ENCODE peak calls at places on chromosomes 2 and 18, in four cellular contexts. One of them, this sample, is unnamed.

GRCh38 chr2:64792310-64792709 is 138.6 kb upstream of the SERTAD2 start:
- DNase-seq in foreskin keratinocyte: no peak
- DNase-seq in psoas muscle: no peak
- DNase-seq in mesendoderm: no peak
- DNase-seq in this sample: no peak

GRCh38 chr2:211812587-211812986 is 726.0 kb downstream of the ERBB4 start:
- DNase-seq in mesendoderm: peak
- DNase-seq in foreskin keratinocyte: no peak
- DNase-seq in psoas muscle: no peak
- DNase-seq in this sample: no peak

GRCh38 chr2:238910751-238911351 is 63.0 kb downstream of the TWIST2 start:
- DNase-seq in psoas muscle: no peak
- DNase-seq in mesendoderm: no peak
- DNase-seq in foreskin keratinocyte: peak
- DNase-seq in this sample: no peak

GRCh38 chr2:212032032-212032431 is 506.6 kb downstream of the ERBB4 start:
- DNase-seq in psoas muscle: no peak
- DNase-seq in foreskin keratinocyte: peak
- DNase-seq in mesendoderm: no peak
- DNase-seq in this sample: no peak

GRCh38 chr18:2970762-2971659 is 41.9 kb downstream of the LPIN2 start:
- DNase-seq in mesendoderm: no peak
- DNase-seq in psoas muscle: no peak
- DNase-seq in foreskin keratinocyte: no peak
- DNase-seq in this sample: peak

GRCh38 chr2:76491503-76491902 is 780.8 kb upstream of the GCFC2 start:
- DNase-seq in foreskin keratinocyte: no peak
- DNase-seq in psoas muscle: no peak
- DNase-seq in mesendoderm: no peak
- DNase-seq in this sample: no peak

GRCh38 chr2:193895226-193895625 is 1700.5 kb upstream of the TMEFF2 start:
- DNase-seq in mesendoderm: peak
- DNase-seq in foreskin keratinocyte: peak
- DNase-seq in psoas muscle: no peak
- DNase-seq in this sample: no peak

GRCh38 chr2:229454934-229455631 is 184.0 kb upstream of the PID1 start:
- DNase-seq in foreskin keratinocyte: peak
- DNase-seq in psoas muscle: no peak
- DNase-seq in mesendoderm: no peak
- DNase-seq in this sample: no peak

GRCh38 chr2:51581636-51582267 is 549.8 kb upstream of the NRXN1 start:
- DNase-seq in foreskin keratinocyte: no peak
- DNase-seq in psoas muscle: no peak
- DNase-seq in mesendoderm: peak
- DNase-seq in this sample: peak

GRCh38 chr18:57813245-57813644 is 10.1 kb upstream of the ATP8B1 start:
- DNase-seq in foreskin keratinocyte: peak
- DNase-seq in mesendoderm: peak
- DNase-seq in psoas muscle: no peak
- DNase-seq in this sample: no peak

GRCh38 chr2:10412380-10412779 is 35.7 kb downstream of the ODC1 start:
- DNase-seq in foreskin keratinocyte: no peak
- DNase-seq in mesendoderm: peak
- DNase-seq in psoas muscle: no peak
- DNase-seq in this sample: no peak

GRCh38 chr2:26724004-26724750 is 31.7 kb downstream of the KCNK3 start:
- DNase-seq in mesendoderm: no peak
- DNase-seq in psoas muscle: peak
- DNase-seq in foreskin keratinocyte: no peak
- DNase-seq in this sample: no peak

GRCh38 chr2:121015971-121016485 is 269.0 kb downstream of the TFCP2L1 start:
- DNase-seq in foreskin keratinocyte: no peak
- DNase-seq in mesendoderm: no peak
- DNase-seq in psoas muscle: no peak
- DNase-seq in this sample: no peak

GRCh38 chr2:81195017-81195773 is 890.6 kb upstream of the LRRTM1 start:
- DNase-seq in psoas muscle: no peak
- DNase-seq in mesendoderm: no peak
- DNase-seq in foreskin keratinocyte: no peak
- DNase-seq in this sample: peak

GRCh38 chr2:219514196-219514761 is at the start of gene ASIC4:
- DNase-seq in mesendoderm: no peak
- DNase-seq in psoas muscle: no peak
- DNase-seq in foreskin keratinocyte: no peak
- DNase-seq in this sample: no peak

GRCh38 chr2:218472980-218473379 is 54.1 kb downstream of the VIL1 start:
- DNase-seq in psoas muscle: no peak
- DNase-seq in foreskin keratinocyte: no peak
- DNase-seq in mesendoderm: no peak
- DNase-seq in this sample: no peak

GRCh38 chr2:216626875-216627245 is 6.4 kb upstream of the IGFBP2 start:
- DNase-seq in mesendoderm: no peak
- DNase-seq in foreskin keratinocyte: no peak
- DNase-seq in psoas muscle: no peak
- DNase-seq in this sample: no peak

GRCh38 chr2:181231886-181232644 is 225.1 kb upstream of the ITGA4 start:
- DNase-seq in psoas muscle: no peak
- DNase-seq in foreskin keratinocyte: no peak
- DNase-seq in mesendoderm: no peak
- DNase-seq in this sample: no peak

GRCh38 chr2:234694244-234695013 is 197.5 kb upstream of the ARL4C start:
- DNase-seq in mesendoderm: peak
- DNase-seq in foreskin keratinocyte: no peak
- DNase-seq in psoas muscle: no peak
- DNase-seq in this sample: no peak

GRCh38 chr2:215431290-215431689 is 4.6 kb downstream of the FN1 start:
- DNase-seq in psoas muscle: no peak
- DNase-seq in mesendoderm: no peak
- DNase-seq in foreskin keratinocyte: no peak
- DNase-seq in this sample: no peak

GRCh38 chr2:128421861-128422311 is 103.2 kb upstream of the HS6ST1 start:
- DNase-seq in mesendoderm: no peak
- DNase-seq in psoas muscle: no peak
- DNase-seq in foreskin keratinocyte: no peak
- DNase-seq in this sample: no peak

GRCh38 chr18:25516747-25517498 is 165.0 kb upstream of the ZNF521 start:
- DNase-seq in psoas muscle: no peak
- DNase-seq in mesendoderm: peak
- DNase-seq in foreskin keratinocyte: no peak
- DNase-seq in this sample: no peak

GRCh38 chr2:120958623-120959366 is 223.1 kb downstream of the GLI2 start:
- DNase-seq in mesendoderm: peak
- DNase-seq in foreskin keratinocyte: no peak
- DNase-seq in psoas muscle: no peak
- DNase-seq in this sample: no peak